ENCODE peak calls at places on chromosome 21, in ten cellular contexts. One of them, this sample, is unnamed.

GRCh38 chr21:32844653-32845443 is 73.3 kb upstream of the PAXBP1 start:
- DNase-seq in hypothalamus: no peak
- DNase-seq in mammary epithelial cell: peak
- DNase-seq in activated CD4-positive, CD25-positive, alpha-beta regulatory T cell: no peak
- DNase-seq in NCI-H1694 treated with DMSO at 0.1 percent for 48 hours: peak
- DNase-seq in T-helper 17 cell: no peak
- DNase-seq in stimulated activated effector memory CD8-positive, alpha-beta T cell treated with anti-CD3 and anti-CD28 coated beads, Interleukin-12 subunit alpha, Interleukin-12 subunit beta, amount 100 ng/mL, for 72 hours: no peak
- DNase-seq in stimulated activated CD4-positive, alpha-beta T cell treated with anti-CD3 and anti-CD28 coated beads, Interleukin-12 subunit alpha, Interleukin-12 subunit beta, amount 100 ng/mL, for 4 hours: no peak
- DNase-seq in breast epithelium: no peak
- DNase-seq in progenitor cell of endocrine pancreas: no peak
- DNase-seq in this sample: peak

GRCh38 chr21:41671212-41671762 is 95.6 kb downstream of the RIPK4 start:
- DNase-seq in NCI-H1694 treated with DMSO at 0.1 percent for 48 hours: no peak
- DNase-seq in mammary epithelial cell: no peak
- DNase-seq in breast epithelium: no peak
- DNase-seq in T-helper 17 cell: no peak
- DNase-seq in activated CD4-positive, CD25-positive, alpha-beta regulatory T cell: no peak
- DNase-seq in stimulated activated effector memory CD8-positive, alpha-beta T cell treated with anti-CD3 and anti-CD28 coated beads, Interleukin-12 subunit alpha, Interleukin-12 subunit beta, amount 100 ng/mL, for 72 hours: no peak
- DNase-seq in hypothalamus: no peak
- DNase-seq in stimulated activated CD4-positive, alpha-beta T cell treated with anti-CD3 and anti-CD28 coated beads, Interleukin-12 subunit alpha, Interleukin-12 subunit beta, amount 100 ng/mL, for 4 hours: no peak
- DNase-seq in progenitor cell of endocrine pancreas: no peak
- DNase-seq in this sample: no peak

GRCh38 chr21:44434936-44435635 is 20.2 kb upstream of the LRRC3 start:
- DNase-seq in T-helper 17 cell: peak
- DNase-seq in stimulated activated effector memory CD8-positive, alpha-beta T cell treated with anti-CD3 and anti-CD28 coated beads, Interleukin-12 subunit alpha, Interleukin-12 subunit beta, amount 100 ng/mL, for 72 hours: no peak
- DNase-seq in NCI-H1694 treated with DMSO at 0.1 percent for 48 hours: no peak
- DNase-seq in activated CD4-positive, CD25-positive, alpha-beta regulatory T cell: no peak
- DNase-seq in progenitor cell of endocrine pancreas: peak
- DNase-seq in stimulated activated CD4-positive, alpha-beta T cell treated with anti-CD3 and anti-CD28 coated beads, Interleukin-12 subunit alpha, Interleukin-12 subunit beta, amount 100 ng/mL, for 4 hours: no peak
- DNase-seq in breast epithelium: no peak
- DNase-seq in mammary epithelial cell: no peak
- DNase-seq in hypothalamus: no peak
- DNase-seq in this sample: no peak

GRCh38 chr21:21460979-21461378 is 462.8 kb downstream of the NCAM2 start:
- DNase-seq in activated CD4-positive, CD25-positive, alpha-beta regulatory T cell: no peak
- DNase-seq in NCI-H1694 treated with DMSO at 0.1 percent for 48 hours: no peak
- DNase-seq in stimulated activated CD4-positive, alpha-beta T cell treated with anti-CD3 and anti-CD28 coated beads, Interleukin-12 subunit alpha, Interleukin-12 subunit beta, amount 100 ng/mL, for 4 hours: no peak
- DNase-seq in T-helper 17 cell: no peak
- DNase-seq in stimulated activated effector memory CD8-positive, alpha-beta T cell treated with anti-CD3 and anti-CD28 coated beads, Interleukin-12 subunit alpha, Interleukin-12 subunit beta, amount 100 ng/mL, for 72 hours: no peak
- DNase-seq in progenitor cell of endocrine pancreas: no peak
- DNase-seq in mammary epithelial cell: no peak
- DNase-seq in hypothalamus: no peak
- DNase-seq in breast epithelium: no peak
- DNase-seq in this sample: no peak

GRCh38 chr21:29257701-29258100 is 41.0 kb upstream of the BACH1 start:
- DNase-seq in stimulated activated CD4-positive, alpha-beta T cell treated with anti-CD3 and anti-CD28 coated beads, Interleukin-12 subunit alpha, Interleukin-12 subunit beta, amount 100 ng/mL, for 4 hours: no peak
- DNase-seq in progenitor cell of endocrine pancreas: no peak
- DNase-seq in NCI-H1694 treated with DMSO at 0.1 percent for 48 hours: no peak
- DNase-seq in T-helper 17 cell: no peak
- DNase-seq in hypothalamus: no peak
- DNase-seq in breast epithelium: no peak
- DNase-seq in stimulated activated effector memory CD8-positive, alpha-beta T cell treated with anti-CD3 and anti-CD28 coated beads, Interleukin-12 subunit alpha, Interleukin-12 subunit beta, amount 100 ng/mL, for 72 hours: no peak
- DNase-seq in mammary epithelial cell: peak
- DNase-seq in activated CD4-positive, CD25-positive, alpha-beta regulatory T cell: no peak
- DNase-seq in this sample: no peak

GRCh38 chr21:14901482-14901958 is 163.3 kb downstream of the NRIP1 start:
- DNase-seq in mammary epithelial cell: peak
- DNase-seq in NCI-H1694 treated with DMSO at 0.1 percent for 48 hours: no peak
- DNase-seq in T-helper 17 cell: no peak
- DNase-seq in progenitor cell of endocrine pancreas: no peak
- DNase-seq in stimulated activated effector memory CD8-positive, alpha-beta T cell treated with anti-CD3 and anti-CD28 coated beads, Interleukin-12 subunit alpha, Interleukin-12 subunit beta, amount 100 ng/mL, for 72 hours: no peak
- DNase-seq in activated CD4-positive, CD25-positive, alpha-beta regulatory T cell: no peak
- DNase-seq in breast epithelium: no peak
- DNase-seq in stimulated activated CD4-positive, alpha-beta T cell treated with anti-CD3 and anti-CD28 coated beads, Interleukin-12 subunit alpha, Interleukin-12 subunit beta, amount 100 ng/mL, for 4 hours: no peak
- DNase-seq in hypothalamus: no peak
- DNase-seq in this sample: peak

GRCh38 chr21:46243865-46244490 is 15.4 kb upstream of the LSS start:
- DNase-seq in T-helper 17 cell: no peak
- DNase-seq in stimulated activated CD4-positive, alpha-beta T cell treated with anti-CD3 and anti-CD28 coated beads, Interleukin-12 subunit alpha, Interleukin-12 subunit beta, amount 100 ng/mL, for 4 hours: no peak
- DNase-seq in progenitor cell of endocrine pancreas: no peak
- DNase-seq in stimulated activated effector memory CD8-positive, alpha-beta T cell treated with anti-CD3 and anti-CD28 coated beads, Interleukin-12 subunit alpha, Interleukin-12 subunit beta, amount 100 ng/mL, for 72 hours: no peak
- DNase-seq in activated CD4-positive, CD25-positive, alpha-beta regulatory T cell: no peak
- DNase-seq in breast epithelium: no peak
- DNase-seq in mammary epithelial cell: no peak
- DNase-seq in NCI-H1694 treated with DMSO at 0.1 percent for 48 hours: no peak
- DNase-seq in hypothalamus: no peak
- DNase-seq in this sample: no peak

GRCh38 chr21:42219606-42220137 is 732 bp downstream of the ABCG1 start:
- DNase-seq in stimulated activated CD4-positive, alpha-beta T cell treated with anti-CD3 and anti-CD28 coated beads, Interleukin-12 subunit alpha, Interleukin-12 subunit beta, amount 100 ng/mL, for 4 hours: no peak
- DNase-seq in activated CD4-positive, CD25-positive, alpha-beta regulatory T cell: no peak
- DNase-seq in mammary epithelial cell: no peak
- DNase-seq in hypothalamus: no peak
- DNase-seq in T-helper 17 cell: peak
- DNase-seq in stimulated activated effector memory CD8-positive, alpha-beta T cell treated with anti-CD3 and anti-CD28 coated beads, Interleukin-12 subunit alpha, Interleukin-12 subunit beta, amount 100 ng/mL, for 72 hours: peak
- DNase-seq in NCI-H1694 treated with DMSO at 0.1 percent for 48 hours: no peak
- DNase-seq in breast epithelium: no peak
- DNase-seq in progenitor cell of endocrine pancreas: no peak
- DNase-seq in this sample: no peak

GRCh38 chr21:28375708-28376385 is 616.8 kb downstream of the LTN1 start:
- DNase-seq in activated CD4-positive, CD25-positive, alpha-beta regulatory T cell: no peak
- DNase-seq in mammary epithelial cell: no peak
- DNase-seq in progenitor cell of endocrine pancreas: no peak
- DNase-seq in T-helper 17 cell: no peak
- DNase-seq in stimulated activated CD4-positive, alpha-beta T cell treated with anti-CD3 and anti-CD28 coated beads, Interleukin-12 subunit alpha, Interleukin-12 subunit beta, amount 100 ng/mL, for 4 hours: no peak
- DNase-seq in breast epithelium: no peak
- DNase-seq in hypothalamus: no peak
- DNase-seq in stimulated activated effector memory CD8-positive, alpha-beta T cell treated with anti-CD3 and anti-CD28 coated beads, Interleukin-12 subunit alpha, Interleukin-12 subunit beta, amount 100 ng/mL, for 72 hours: no peak
- DNase-seq in NCI-H1694 treated with DMSO at 0.1 percent for 48 hours: no peak
- DNase-seq in this sample: peak

GRCh38 chr21:19268634-19269138 is 865.1 kb upstream of the TMPRSS15 start:
- DNase-seq in T-helper 17 cell: no peak
- DNase-seq in breast epithelium: no peak
- DNase-seq in hypothalamus: no peak
- DNase-seq in progenitor cell of endocrine pancreas: no peak
- DNase-seq in stimulated activated CD4-positive, alpha-beta T cell treated with anti-CD3 and anti-CD28 coated beads, Interleukin-12 subunit alpha, Interleukin-12 subunit beta, amount 100 ng/mL, for 4 hours: no peak
- DNase-seq in stimulated activated effector memory CD8-positive, alpha-beta T cell treated with anti-CD3 and anti-CD28 coated beads, Interleukin-12 subunit alpha, Interleukin-12 subunit beta, amount 100 ng/mL, for 72 hours: no peak
- DNase-seq in mammary epithelial cell: no peak
- DNase-seq in NCI-H1694 treated with DMSO at 0.1 percent for 48 hours: no peak
- DNase-seq in activated CD4-positive, CD25-positive, alpha-beta regulatory T cell: no peak
- DNase-seq in this sample: no peak

GRCh38 chr21:34967509-34968289 is 81.4 kb downstream of the RUNX1 start:
- DNase-seq in hypothalamus: no peak
- DNase-seq in stimulated activated CD4-positive, alpha-beta T cell treated with anti-CD3 and anti-CD28 coated beads, Interleukin-12 subunit alpha, Interleukin-12 subunit beta, amount 100 ng/mL, for 4 hours: no peak
- DNase-seq in mammary epithelial cell: peak
- DNase-seq in stimulated activated effector memory CD8-positive, alpha-beta T cell treated with anti-CD3 and anti-CD28 coated beads, Interleukin-12 subunit alpha, Interleukin-12 subunit beta, amount 100 ng/mL, for 72 hours: peak
- DNase-seq in NCI-H1694 treated with DMSO at 0.1 percent for 48 hours: no peak
- DNase-seq in breast epithelium: no peak
- DNase-seq in activated CD4-positive, CD25-positive, alpha-beta regulatory T cell: no peak
- DNase-seq in progenitor cell of endocrine pancreas: no peak
- DNase-seq in T-helper 17 cell: no peak
- DNase-seq in this sample: peak

GRCh38 chr21:41052820-41053555 is 115.0 kb upstream of the BACE2 start:
- DNase-seq in NCI-H1694 treated with DMSO at 0.1 percent for 48 hours: no peak
- DNase-seq in stimulated activated CD4-positive, alpha-beta T cell treated with anti-CD3 and anti-CD28 coated beads, Interleukin-12 subunit alpha, Interleukin-12 subunit beta, amount 100 ng/mL, for 4 hours: no peak
- DNase-seq in T-helper 17 cell: no peak
- DNase-seq in breast epithelium: no peak
- DNase-seq in activated CD4-positive, CD25-positive, alpha-beta regulatory T cell: no peak
- DNase-seq in stimulated activated effector memory CD8-positive, alpha-beta T cell treated with anti-CD3 and anti-CD28 coated beads, Interleukin-12 subunit alpha, Interleukin-12 subunit beta, amount 100 ng/mL, for 72 hours: no peak
- DNase-seq in hypothalamus: no peak
- DNase-seq in progenitor cell of endocrine pancreas: no peak
- DNase-seq in mammary epithelial cell: no peak
- DNase-seq in this sample: no peak

GRCh38 chr21:45383111-45383614 is 21.8 kb upstream of the COL18A1 start:
- DNase-seq in progenitor cell of endocrine pancreas: no peak
- DNase-seq in activated CD4-positive, CD25-positive, alpha-beta regulatory T cell: no peak
- DNase-seq in mammary epithelial cell: no peak
- DNase-seq in stimulated activated effector memory CD8-positive, alpha-beta T cell treated with anti-CD3 and anti-CD28 coated beads, Interleukin-12 subunit alpha, Interleukin-12 subunit beta, amount 100 ng/mL, for 72 hours: no peak
- DNase-seq in hypothalamus: no peak
- DNase-seq in NCI-H1694 treated with DMSO at 0.1 percent for 48 hours: no peak
- DNase-seq in breast epithelium: no peak
- DNase-seq in T-helper 17 cell: no peak
- DNase-seq in stimulated activated CD4-positive, alpha-beta T cell treated with anti-CD3 and anti-CD28 coated beads, Interleukin-12 subunit alpha, Interleukin-12 subunit beta, amount 100 ng/mL, for 4 hours: no peak
- DNase-seq in this sample: no peak

GRCh38 chr21:43696214-43696613 is 22.7 kb upstream of the PDXK start:
- DNase-seq in progenitor cell of endocrine pancreas: no peak
- DNase-seq in NCI-H1694 treated with DMSO at 0.1 percent for 48 hours: no peak
- DNase-seq in T-helper 17 cell: no peak
- DNase-seq in breast epithelium: no peak
- DNase-seq in hypothalamus: no peak
- DNase-seq in stimulated activated CD4-positive, alpha-beta T cell treated with anti-CD3 and anti-CD28 coated beads, Interleukin-12 subunit alpha, Interleukin-12 subunit beta, amount 100 ng/mL, for 4 hours: no peak
- DNase-seq in mammary epithelial cell: no peak
- DNase-seq in activated CD4-positive, CD25-positive, alpha-beta regulatory T cell: no peak
- DNase-seq in stimulated activated effector memory CD8-positive, alpha-beta T cell treated with anti-CD3 and anti-CD28 coated beads, Interleukin-12 subunit alpha, Interleukin-12 subunit beta, amount 100 ng/mL, for 72 hours: no peak
- DNase-seq in this sample: no peak

GRCh38 chr21:42199488-42200463 is 19.2 kb upstream of the ABCG1 start:
- DNase-seq in T-helper 17 cell: no peak
- DNase-seq in progenitor cell of endocrine pancreas: no peak
- DNase-seq in mammary epithelial cell: peak
- DNase-seq in stimulated activated effector memory CD8-positive, alpha-beta T cell treated with anti-CD3 and anti-CD28 coated beads, Interleukin-12 subunit alpha, Interleukin-12 subunit beta, amount 100 ng/mL, for 72 hours: peak
- DNase-seq in NCI-H1694 treated with DMSO at 0.1 percent for 48 hours: no peak
- DNase-seq in stimulated activated CD4-positive, alpha-beta T cell treated with anti-CD3 and anti-CD28 coated beads, Interleukin-12 subunit alpha, Interleukin-12 subunit beta, amount 100 ng/mL, for 4 hours: no peak
- DNase-seq in hypothalamus: no peak
- DNase-seq in activated CD4-positive, CD25-positive, alpha-beta regulatory T cell: no peak
- DNase-seq in breast epithelium: no peak
- DNase-seq in this sample: peak

GRCh38 chr21:27519357-27519756 is 552.5 kb upstream of the ADAMTS5 start:
- DNase-seq in NCI-H1694 treated with DMSO at 0.1 percent for 48 hours: peak
- DNase-seq in mammary epithelial cell: peak
- DNase-seq in stimulated activated CD4-positive, alpha-beta T cell treated with anti-CD3 and anti-CD28 coated beads, Interleukin-12 subunit alpha, Interleukin-12 subunit beta, amount 100 ng/mL, for 4 hours: no peak
- DNase-seq in activated CD4-positive, CD25-positive, alpha-beta regulatory T cell: no peak
- DNase-seq in progenitor cell of endocrine pancreas: no peak
- DNase-seq in breast epithelium: no peak
- DNase-seq in stimulated activated effector memory CD8-positive, alpha-beta T cell treated with anti-CD3 and anti-CD28 coated beads, Interleukin-12 subunit alpha, Interleukin-12 subunit beta, amount 100 ng/mL, for 72 hours: no peak
- DNase-seq in hypothalamus: no peak
- DNase-seq in T-helper 17 cell: no peak
- DNase-seq in this sample: peak

GRCh38 chr21:45607021-45607921 is 36.3 kb upstream of the PCBP3 start:
- DNase-seq in stimulated activated effector memory CD8-positive, alpha-beta T cell treated with anti-CD3 and anti-CD28 coated beads, Interleukin-12 subunit alpha, Interleukin-12 subunit beta, amount 100 ng/mL, for 72 hours: no peak
- DNase-seq in progenitor cell of endocrine pancreas: no peak
- DNase-seq in mammary epithelial cell: no peak
- DNase-seq in breast epithelium: no peak
- DNase-seq in stimulated activated CD4-positive, alpha-beta T cell treated with anti-CD3 and anti-CD28 coated beads, Interleukin-12 subunit alpha, Interleukin-12 subunit beta, amount 100 ng/mL, for 4 hours: peak
- DNase-seq in NCI-H1694 treated with DMSO at 0.1 percent for 48 hours: no peak
- DNase-seq in activated CD4-positive, CD25-positive, alpha-beta regulatory T cell: peak
- DNase-seq in hypothalamus: no peak
- DNase-seq in T-helper 17 cell: peak
- DNase-seq in this sample: peak

GRCh38 chr21:17461014-17461413 is 51.8 kb upstream of the CXADR start:
- DNase-seq in breast epithelium: no peak
- DNase-seq in stimulated activated CD4-positive, alpha-beta T cell treated with anti-CD3 and anti-CD28 coated beads, Interleukin-12 subunit alpha, Interleukin-12 subunit beta, amount 100 ng/mL, for 4 hours: no peak
- DNase-seq in activated CD4-positive, CD25-positive, alpha-beta regulatory T cell: no peak
- DNase-seq in NCI-H1694 treated with DMSO at 0.1 percent for 48 hours: no peak
- DNase-seq in hypothalamus: peak
- DNase-seq in mammary epithelial cell: peak
- DNase-seq in T-helper 17 cell: no peak
- DNase-seq in stimulated activated effector memory CD8-positive, alpha-beta T cell treated with anti-CD3 and anti-CD28 coated beads, Interleukin-12 subunit alpha, Interleukin-12 subunit beta, amount 100 ng/mL, for 72 hours: no peak
- DNase-seq in progenitor cell of endocrine pancreas: no peak
- DNase-seq in this sample: peak

GRCh38 chr21:45575304-45575992 is 33.2 kb upstream of the SLC19A1 start:
- DNase-seq in breast epithelium: no peak
- DNase-seq in NCI-H1694 treated with DMSO at 0.1 percent for 48 hours: no peak
- DNase-seq in T-helper 17 cell: no peak
- DNase-seq in mammary epithelial cell: no peak
- DNase-seq in activated CD4-positive, CD25-positive, alpha-beta regulatory T cell: no peak
- DNase-seq in stimulated activated effector memory CD8-positive, alpha-beta T cell treated with anti-CD3 and anti-CD28 coated beads, Interleukin-12 subunit alpha, Interleukin-12 subunit beta, amount 100 ng/mL, for 72 hours: no peak
- DNase-seq in stimulated activated CD4-positive, alpha-beta T cell treated with anti-CD3 and anti-CD28 coated beads, Interleukin-12 subunit alpha, Interleukin-12 subunit beta, amount 100 ng/mL, for 4 hours: no peak
- DNase-seq in progenitor cell of endocrine pancreas: no peak
- DNase-seq in hypothalamus: no peak
- DNase-seq in this sample: no peak

GRCh38 chr21:15088483-15088882 is 23.7 kb upstream of the NRIP1 start:
- DNase-seq in breast epithelium: no peak
- DNase-seq in hypothalamus: no peak
- DNase-seq in mammary epithelial cell: no peak
- DNase-seq in T-helper 17 cell: no peak
- DNase-seq in stimulated activated effector memory CD8-positive, alpha-beta T cell treated with anti-CD3 and anti-CD28 coated beads, Interleukin-12 subunit alpha, Interleukin-12 subunit beta, amount 100 ng/mL, for 72 hours: no peak
- DNase-seq in progenitor cell of endocrine pancreas: no peak
- DNase-seq in activated CD4-positive, CD25-positive, alpha-beta regulatory T cell: no peak
- DNase-seq in stimulated activated CD4-positive, alpha-beta T cell treated with anti-CD3 and anti-CD28 coated beads, Interleukin-12 subunit alpha, Interleukin-12 subunit beta, amount 100 ng/mL, for 4 hours: no peak
- DNase-seq in NCI-H1694 treated with DMSO at 0.1 percent for 48 hours: no peak
- DNase-seq in this sample: no peak

GRCh38 chr21:44925027-44925755 is 4.5 kb upstream of the ITGB2 start:
- DNase-seq in stimulated activated CD4-positive, alpha-beta T cell treated with anti-CD3 and anti-CD28 coated beads, Interleukin-12 subunit alpha, Interleukin-12 subunit beta, amount 100 ng/mL, for 4 hours: no peak
- DNase-seq in mammary epithelial cell: peak
- DNase-seq in breast epithelium: no peak
- DNase-seq in progenitor cell of endocrine pancreas: no peak
- DNase-seq in T-helper 17 cell: no peak
- DNase-seq in activated CD4-positive, CD25-positive, alpha-beta regulatory T cell: no peak
- DNase-seq in stimulated activated effector memory CD8-positive, alpha-beta T cell treated with anti-CD3 and anti-CD28 coated beads, Interleukin-12 subunit alpha, Interleukin-12 subunit beta, amount 100 ng/mL, for 72 hours: no peak
- DNase-seq in NCI-H1694 treated with DMSO at 0.1 percent for 48 hours: no peak
- DNase-seq in hypothalamus: no peak
- DNase-seq in this sample: peak

GRCh38 chr21:44709426-44710293 is 1.7 kb downstream of the TSPEAR start:
- DNase-seq in hypothalamus: no peak
- DNase-seq in activated CD4-positive, CD25-positive, alpha-beta regulatory T cell: no peak
- DNase-seq in NCI-H1694 treated with DMSO at 0.1 percent for 48 hours: peak
- DNase-seq in T-helper 17 cell: no peak
- DNase-seq in progenitor cell of endocrine pancreas: no peak
- DNase-seq in breast epithelium: no peak
- DNase-seq in mammary epithelial cell: peak
- DNase-seq in stimulated activated CD4-positive, alpha-beta T cell treated with anti-CD3 and anti-CD28 coated beads, Interleukin-12 subunit alpha, Interleukin-12 subunit beta, amount 100 ng/mL, for 4 hours: no peak
- DNase-seq in stimulated activated effector memory CD8-positive, alpha-beta T cell treated with anti-CD3 and anti-CD28 coated beads, Interleukin-12 subunit alpha, Interleukin-12 subunit beta, amount 100 ng/mL, for 72 hours: no peak
- DNase-seq in this sample: peak

GRCh38 chr21:45032977-45033705 is 41.2 kb upstream of the ADARB1 start:
- DNase-seq in activated CD4-positive, CD25-positive, alpha-beta regulatory T cell: no peak
- DNase-seq in T-helper 17 cell: no peak
- DNase-seq in NCI-H1694 treated with DMSO at 0.1 percent for 48 hours: no peak
- DNase-seq in mammary epithelial cell: no peak
- DNase-seq in stimulated activated effector memory CD8-positive, alpha-beta T cell treated with anti-CD3 and anti-CD28 coated beads, Interleukin-12 subunit alpha, Interleukin-12 subunit beta, amount 100 ng/mL, for 72 hours: no peak
- DNase-seq in hypothalamus: no peak
- DNase-seq in stimulated activated CD4-positive, alpha-beta T cell treated with anti-CD3 and anti-CD28 coated beads, Interleukin-12 subunit alpha, Interleukin-12 subunit beta, amount 100 ng/mL, for 4 hours: no peak
- DNase-seq in breast epithelium: no peak
- DNase-seq in progenitor cell of endocrine pancreas: no peak
- DNase-seq in this sample: no peak

GRCh38 chr21:33067045-33067444 is 2.9 kb upstream of the OLIG1 start:
- DNase-seq in breast epithelium: no peak
- DNase-seq in stimulated activated CD4-positive, alpha-beta T cell treated with anti-CD3 and anti-CD28 coated beads, Interleukin-12 subunit alpha, Interleukin-12 subunit beta, amount 100 ng/mL, for 4 hours: no peak
- DNase-seq in progenitor cell of endocrine pancreas: no peak
- DNase-seq in mammary epithelial cell: no peak
- DNase-seq in NCI-H1694 treated with DMSO at 0.1 percent for 48 hours: no peak
- DNase-seq in activated CD4-positive, CD25-positive, alpha-beta regulatory T cell: no peak
- DNase-seq in hypothalamus: no peak
- DNase-seq in T-helper 17 cell: no peak
- DNase-seq in stimulated activated effector memory CD8-positive, alpha-beta T cell treated with anti-CD3 and anti-CD28 coated beads, Interleukin-12 subunit alpha, Interleukin-12 subunit beta, amount 100 ng/mL, for 72 hours: no peak
- DNase-seq in this sample: no peak

GRCh38 chr21:41610042-41610839 is 102.3 kb upstream of the TMPRSS2 start:
- DNase-seq in activated CD4-positive, CD25-positive, alpha-beta regulatory T cell: no peak
- DNase-seq in stimulated activated effector memory CD8-positive, alpha-beta T cell treated with anti-CD3 and anti-CD28 coated beads, Interleukin-12 subunit alpha, Interleukin-12 subunit beta, amount 100 ng/mL, for 72 hours: peak
- DNase-seq in stimulated activated CD4-positive, alpha-beta T cell treated with anti-CD3 and anti-CD28 coated beads, Interleukin-12 subunit alpha, Interleukin-12 subunit beta, amount 100 ng/mL, for 4 hours: no peak
- DNase-seq in hypothalamus: no peak
- DNase-seq in breast epithelium: no peak
- DNase-seq in mammary epithelial cell: peak
- DNase-seq in T-helper 17 cell: no peak
- DNase-seq in progenitor cell of endocrine pancreas: peak
- DNase-seq in NCI-H1694 treated with DMSO at 0.1 percent for 48 hours: peak
- DNase-seq in this sample: peak

GRCh38 chr21:30984897-30985296 is 53.4 kb downstream of the KRTAP19-8 start:
- DNase-seq in stimulated activated CD4-positive, alpha-beta T cell treated with anti-CD3 and anti-CD28 coated beads, Interleukin-12 subunit alpha, Interleukin-12 subunit beta, amount 100 ng/mL, for 4 hours: no peak
- DNase-seq in mammary epithelial cell: no peak
- DNase-seq in T-helper 17 cell: no peak
- DNase-seq in hypothalamus: no peak
- DNase-seq in NCI-H1694 treated with DMSO at 0.1 percent for 48 hours: no peak
- DNase-seq in breast epithelium: no peak
- DNase-seq in activated CD4-positive, CD25-positive, alpha-beta regulatory T cell: no peak
- DNase-seq in progenitor cell of endocrine pancreas: no peak
- DNase-seq in stimulated activated effector memory CD8-positive, alpha-beta T cell treated with anti-CD3 and anti-CD28 coated beads, Interleukin-12 subunit alpha, Interleukin-12 subunit beta, amount 100 ng/mL, for 72 hours: no peak
- DNase-seq in this sample: no peak

GRCh38 chr21:46119565-46120271 is 21.8 kb downstream of the COL6A2 start:
- DNase-seq in stimulated activated effector memory CD8-positive, alpha-beta T cell treated with anti-CD3 and anti-CD28 coated beads, Interleukin-12 subunit alpha, Interleukin-12 subunit beta, amount 100 ng/mL, for 72 hours: no peak
- DNase-seq in hypothalamus: no peak
- DNase-seq in NCI-H1694 treated with DMSO at 0.1 percent for 48 hours: no peak
- DNase-seq in T-helper 17 cell: peak
- DNase-seq in mammary epithelial cell: no peak
- DNase-seq in progenitor cell of endocrine pancreas: no peak
- DNase-seq in breast epithelium: no peak
- DNase-seq in stimulated activated CD4-positive, alpha-beta T cell treated with anti-CD3 and anti-CD28 coated beads, Interleukin-12 subunit alpha, Interleukin-12 subunit beta, amount 100 ng/mL, for 4 hours: no peak
- DNase-seq in activated CD4-positive, CD25-positive, alpha-beta regulatory T cell: no peak
- DNase-seq in this sample: no peak

GRCh38 chr21:31278511-31279155 is 65.4 kb downstream of the TIAM1 start:
- DNase-seq in stimulated activated CD4-positive, alpha-beta T cell treated with anti-CD3 and anti-CD28 coated beads, Interleukin-12 subunit alpha, Interleukin-12 subunit beta, amount 100 ng/mL, for 4 hours: no peak
- DNase-seq in hypothalamus: no peak
- DNase-seq in breast epithelium: no peak
- DNase-seq in mammary epithelial cell: no peak
- DNase-seq in stimulated activated effector memory CD8-positive, alpha-beta T cell treated with anti-CD3 and anti-CD28 coated beads, Interleukin-12 subunit alpha, Interleukin-12 subunit beta, amount 100 ng/mL, for 72 hours: no peak
- DNase-seq in progenitor cell of endocrine pancreas: no peak
- DNase-seq in NCI-H1694 treated with DMSO at 0.1 percent for 48 hours: no peak
- DNase-seq in activated CD4-positive, CD25-positive, alpha-beta regulatory T cell: no peak
- DNase-seq in T-helper 17 cell: no peak
- DNase-seq in this sample: no peak